ENCODE peak calls at places on chromosomes 16 and 17, in five cellular contexts. M is aorta; D is upper lobe of right lung; T is Karpas-422; H is activated effector memory CD4-positive, alpha-beta T cell treated with anti-CD3 and anti-CD28 coated beads, Interleukin-2, amount 50 U/mL, for 16 hours. J is an unnamed sample.
A peak's percentile ranks its signal among the peaks of the same experiment; 100 is the strongest.

GRCh38 chr17:51607512-51607911 is 347.2 kb downstream of the UTP18 start:
- DNase-seq in T (no peak), H (no peak), D (no peak), M (no peak), J (no peak)

GRCh38 chr17:17018021-17018441 is 24.2 kb upstream of the MPRIP start:
- DNase-seq in T (no peak), D (peak; percentile 67), M (no peak), H (peak; percentile 60), J (peak; percentile 63)

GRCh38 chr16:87017388-87018012 is 299.7 kb downstream of the C16orf95 start:
- DNase-seq in H (no peak), T (no peak), D (no peak), M (no peak), J (no peak)

GRCh38 chr16:67967956-67968439 is 439 bp downstream of the SLC12A4 start:
- DNase-seq in D (peak; percentile 79), M (peak; percentile 89), H (peak; percentile 78), T (peak; percentile 78), J (no peak)

GRCh38 chr16:1543085-1543896 is 9.8 kb downstream of the TMEM204 start:
- DNase-seq in H (peak; percentile 85), T (no peak), D (peak; percentile 82), M (peak; percentile 89), J (peak; percentile 95)

GRCh38 chr17:69103557-69104233 is 38.0 kb downstream of the ABCA6 start:
- DNase-seq in D (no peak), H (no peak), T (no peak), M (no peak), J (no peak)

GRCh38 chr16:50756466-50756865 is 14.6 kb downstream of the CYLD start:
- DNase-seq in D (no peak), H (no peak), T (no peak), M (no peak), J (no peak)

GRCh38 chr17:28315846-28316705 is 2.9 kb upstream of the TMEM97 start:
- DNase-seq in D (no peak), T (no peak), H (no peak), M (peak; percentile 31), J (no peak)

GRCh38 chr16:90046122-90046970 is 27.1 kb upstream of the DBNDD1 start:
- DNase-seq in T (no peak), M (peak; percentile 63), D (peak; percentile 53), H (no peak), J (no peak)

GRCh38 chr16:54931757-54932660 is 1.3 kb downstream of the IRX5 start:
- DNase-seq in D (peak; percentile 67), M (no peak), T (no peak), H (peak; percentile 58), J (no peak)

GRCh38 chr17:4605826-4606225 is 21.5 kb downstream of the SMTNL2 start:
- DNase-seq in H (no peak), M (no peak), D (no peak), T (no peak), J (no peak)

GRCh38 chr16:26987631-26988030 is 79.1 kb upstream of the C16orf82 start:
- DNase-seq in M (no peak), H (no peak), T (no peak), D (no peak), J (no peak)

GRCh38 chr16:85673529-85674417 is 15.0 kb downstream of the GINS2 start:
- DNase-seq in D (peak; percentile 86), H (no peak), T (no peak), M (peak; percentile 81), J (peak; percentile 85)

GRCh38 chr17:5899496-5900195 is 170.5 kb upstream of the WSCD1 start:
- DNase-seq in D (no peak), M (no peak), T (no peak), H (no peak), J (no peak)

GRCh38 chr17:50060951-50061712 is 5.2 kb downstream of the ITGA3 start:
- DNase-seq in T (no peak), H (no peak), D (peak; percentile 92), M (peak; percentile 93), J (peak; percentile 89)

GRCh38 chr17:27542841-27543463 is 86.7 kb downstream of the KSR1 start:
- DNase-seq in H (no peak), D (peak; percentile 15), M (peak; percentile 46), T (no peak), J (no peak)

GRCh38 chr16:82625066-82625968 is 1.5 kb upstream of the CDH13 start:
- DNase-seq in D (no peak), M (no peak), T (no peak), H (no peak), J (no peak)

GRCh38 chr16:29665294-29666077 is 2.4 kb downstream of the SPN start:
- DNase-seq in M (no peak), D (peak; percentile 64), H (peak; percentile 76), T (no peak), J (no peak)

GRCh38 chr16:5722220-5722619 is 624.6 kb upstream of the EEF2KMT start:
- DNase-seq in T (no peak), M (no peak), D (no peak), H (no peak), J (no peak)

GRCh38 chr17:1274243-1274608 is 4.0 kb downstream of the BHLHA9 start:
- DNase-seq in D (no peak), M (no peak), H (no peak), T (no peak), J (no peak)

GRCh38 chr17:39684369-39685043 is 3.4 kb downstream of the PGAP3 start:
- DNase-seq in M (no peak), T (no peak), D (no peak), H (no peak), J (no peak)

GRCh38 chr16:51150894-51151320 is at the start of gene SALL1:
- DNase-seq in T (no peak), M (no peak), H (no peak), D (no peak), J (no peak)

GRCh38 chr16:54342001-54342776 is 55.6 kb upstream of the IRX3 start:
- DNase-seq in D (peak; percentile 71), M (no peak), H (no peak), T (no peak), J (no peak)

GRCh38 chr16:29994613-29995329 is 646 bp downstream of the HIRIP3 start:
- DNase-seq in T (no peak), M (peak; percentile 86), H (peak; percentile 90), D (peak; percentile 90), J (peak; percentile 89)

GRCh38 chr16:50311891-50312501 is 45.6 kb downstream of the ADCY7 start:
- DNase-seq in D (peak; percentile 63), M (peak; percentile 71), T (no peak), H (peak; percentile 61), J (peak; percentile 72)

GRCh38 chr16:30866031-30866430 is 27.8 kb downstream of the BCL7C start:
- DNase-seq in D (no peak), T (no peak), H (no peak), M (peak; percentile 8), J (no peak)

GRCh38 chr16:88970539-88971065 is 6.4 kb downstream of the CBFA2T3 start:
- DNase-seq in H (no peak), D (no peak), T (no peak), M (no peak), J (no peak)

GRCh38 chr17:46127524-46127923 is 65.7 kb downstream of the KANSL1 start:
- DNase-seq in M (no peak), H (no peak), D (no peak), T (no peak), J (no peak)

GRCh38 chr16:2176047-2176446 is 20.4 kb downstream of the CASKIN1 start:
- DNase-seq in H (no peak), D (no peak), M (no peak), T (no peak), J (no peak)

GRCh38 chr17:45229681-45230409 is 8.2 kb downstream of the FMNL1 start:
- DNase-seq in H (peak; percentile 74), T (no peak), M (no peak), D (no peak), J (no peak)

GRCh38 chr17:62692721-62693431 is 65.4 kb downstream of the MRC2 start:
- DNase-seq in M (no peak), T (peak; percentile 93), D (no peak), H (no peak), J (no peak)